ENCODE peak calls at places on chromosome 17, in five cellular contexts. I is cardiac muscle cell, T is RWPE2, C is heart left ventricle, S is AG04450. R is an unnamed sample.

GRCh38 chr17:76683921-76684745 is 26.6 kb downstream of the MXRA7 start:
- DNase-seq in S (no peak), T (no peak), I (no peak), C (no peak), R (no peak)

GRCh38 chr17:2400474-2400866 is 390 bp downstream of the MNT start:
- DNase-seq in S (no peak), I (peak; percentile 57), C (peak; percentile 73), T (no peak), R (peak; percentile 57)

GRCh38 chr17:4541041-4541327 is 14.2 kb downstream of the MYBBP1A start:
- DNase-seq in S (no peak), I (no peak), C (no peak), T (no peak), R (no peak)

GRCh38 chr17:15249487-15249886 is 15.6 kb downstream of the PMP22 start:
- DNase-seq in S (no peak), I (no peak), C (no peak), T (no peak), R (no peak)

GRCh38 chr17:33976816-33977215 is 278.3 kb upstream of the CCL2 start:
- DNase-seq in I (no peak), S (no peak), T (no peak), C (no peak), R (no peak)

GRCh38 chr17:69448431-69449102 is 34.1 kb downstream of the MAP2K6 start:
- DNase-seq in C (peak; percentile 52), I (peak; percentile 37), S (no peak), T (no peak), R (peak; percentile 57)

GRCh38 chr17:9768381-9768934 is 22.9 kb downstream of the DHRS7C start:
- DNase-seq in S (no peak), T (no peak), I (peak; percentile 55), C (no peak), R (no peak)

GRCh38 chr17:38920374-38921291 is 4.8 kb upstream of the LASP1NB start:
- DNase-seq in I (no peak), T (no peak), S (no peak), C (no peak), R (no peak)

GRCh38 chr17:76997981-76998531 is 129.9 kb downstream of the MGAT5B start:
- DNase-seq in C (no peak), S (no peak), I (no peak), T (no peak), R (no peak)

GRCh38 chr17:77308768-77309726 is 168.3 kb downstream of the SEC14L1 start:
- DNase-seq in S (no peak), I (peak; percentile 79), C (no peak), T (no peak), R (no peak)

GRCh38 chr17:41906465-41907184 is 12.1 kb downstream of the ACLY start:
- DNase-seq in S (no peak), C (no peak), I (no peak), T (no peak), R (peak; percentile 12)

DNA sequence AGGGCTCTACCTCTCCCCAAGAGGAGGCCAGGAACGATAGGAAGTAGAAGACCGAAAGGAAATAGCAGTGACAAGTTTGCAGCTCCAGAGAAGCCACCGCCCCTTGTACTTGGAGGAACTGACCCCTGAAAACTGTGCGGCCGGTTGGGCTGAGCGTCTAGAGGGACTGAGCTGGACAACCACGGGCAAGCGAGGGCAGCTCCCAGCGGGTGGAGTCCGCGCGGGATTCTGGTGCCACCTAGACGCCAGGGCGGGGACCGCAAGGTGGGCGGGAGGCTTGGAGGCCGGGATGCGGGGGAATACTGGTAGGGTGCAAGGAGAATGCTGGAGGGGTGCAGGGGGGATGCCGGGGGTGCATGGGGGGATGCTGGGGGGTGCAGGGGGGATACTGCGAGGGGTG is 1.3 kb upstream of the SLC6A4 start:
- DNase-seq in C (peak; percentile 56), T (no peak), I (peak; percentile 49), S (no peak), R (peak; percentile 64)
- TF ChIP-seq CTCF in C (peak; percentile 19), T (peak; percentile 33), I (peak; percentile 33), S (peak; percentile 29), R (peak; percentile 40)

GRCh38 chr17:48555616-48556533 is 11.0 kb upstream of the HOXB2 start:
- DNase-seq in C (no peak), S (no peak), T (no peak), I (peak; percentile 46), R (no peak)

GRCh38 chr17:48553837-48554236 is 8.9 kb upstream of the HOXB2 start:
- DNase-seq in S (no peak), T (no peak), I (no peak), C (no peak), R (no peak)

GRCh38 chr17:48555183-48555615 is 10.3 kb upstream of the HOXB2 start:
- DNase-seq in T (no peak), C (no peak), S (peak; percentile 94), I (peak; percentile 88), R (no peak)

GRCh38 chr17:48553190-48553547 is 8.3 kb upstream of the HOXB2 start:
- DNase-seq in I (no peak), C (no peak), S (no peak), T (no peak), R (no peak)

DNA sequence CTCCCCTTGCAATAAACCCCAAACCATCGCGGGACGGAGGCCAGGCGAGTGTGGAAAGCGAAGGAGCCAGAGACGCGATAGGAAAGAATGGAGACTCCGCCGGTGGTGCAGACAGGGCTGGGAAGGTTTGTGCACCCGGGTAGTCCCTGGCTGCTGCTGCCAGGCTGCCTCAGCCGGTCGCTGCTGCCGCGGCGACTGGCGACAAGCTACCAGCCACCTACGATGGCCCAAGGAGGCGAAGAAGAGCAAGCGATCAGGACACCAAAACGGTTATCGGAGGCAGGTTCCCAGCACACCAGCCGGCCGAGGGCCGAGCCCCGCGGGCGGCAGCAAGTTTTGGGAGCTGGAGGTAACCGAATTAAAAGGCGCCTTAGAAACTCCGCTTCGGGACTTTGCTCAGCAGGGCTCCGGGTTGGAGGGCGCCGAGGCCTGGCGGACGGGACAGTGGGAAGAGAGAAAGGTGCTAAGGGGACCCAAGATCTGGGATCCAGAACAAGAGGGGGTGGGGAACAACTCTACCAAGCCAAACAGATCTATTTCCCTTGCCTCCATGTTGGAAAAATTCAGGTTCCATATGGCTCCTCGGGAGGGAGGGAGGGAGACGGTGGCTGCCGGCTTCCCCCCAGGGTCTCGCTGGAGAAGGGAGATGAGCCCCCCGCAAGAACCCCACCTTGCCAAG is 9.6 kb upstream of the HOXB2 start:
- DNase-seq in T (no peak), I (no peak), C (no peak), S (no peak), R (no peak)
- H3K27ac ChIP-seq in T (peak overlapping the region; percentile 36), I (peak overlapping the region; percentile 91), C (peak overlapping the region; percentile 66), S (peak overlapping the region; percentile 90), R (peak overlapping the region; percentile 66)

GRCh38 chr17:35242158-35242804 is 591 bp upstream of the SLFN5 start:
- DNase-seq in T (peak; percentile 87), C (peak; percentile 54), S (no peak), I (peak; percentile 40), R (peak; percentile 86)
- TF ChIP-seq CTCF in T (peak; percentile 35), C (no peak), S (peak; percentile 20), I (peak; percentile 7), R (peak; percentile 56)

DNA sequence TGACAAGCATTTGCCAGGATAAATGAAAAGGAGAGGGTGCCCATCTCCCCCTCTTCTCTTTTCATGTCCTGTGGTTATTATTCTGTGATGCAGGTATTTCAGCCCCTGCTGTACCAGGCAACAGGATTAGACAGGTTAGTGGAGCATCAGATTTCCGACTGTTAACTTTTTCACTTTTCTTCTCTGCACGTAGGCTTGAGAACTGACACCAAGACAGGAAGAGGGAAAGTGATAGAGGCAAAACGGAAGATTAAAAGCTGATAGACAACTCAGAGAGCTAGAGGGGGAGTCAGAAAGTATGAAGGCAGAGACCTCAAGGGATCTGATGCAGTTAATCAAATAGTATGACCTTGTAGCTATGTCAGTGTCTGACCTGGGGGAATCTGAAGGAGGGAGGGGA is 132.8 kb downstream of the SOX9 start:
- DNase-seq in T (no peak), C (no peak), S (no peak), I (no peak), R (no peak)
- H3K27ac ChIP-seq in T (no peak overlapping the region), C (no peak overlapping the region), S (no peak overlapping the region), I (no peak overlapping the region), R (no peak overlapping the region)

GRCh38 chr17:64653325-64653984 is 8.7 kb downstream of the SMURF2 start:
- DNase-seq in S (no peak), I (peak; percentile 57), C (no peak), T (no peak), R (no peak)
- TF ChIP-seq CTCF in S (no peak), I (no peak), C (no peak), T (no peak), R (no peak)

R was measured in thyroid gland.